ENCODE peak calls at places on chromosomes 13 and 19, in five cellular contexts. One of them, this sample, is unnamed. For H3K79me2, the result is how much of the 10 kb centered on the place peaks cover.

GRCh38 chr13:113357529-113357928 is 6.4 kb downstream of the GRTP1 start:
- DNase-seq in mesendoderm: no peak
- DNase-seq in PC-3: peak
- DNase-seq in MM.1S: no peak
- DNase-seq in neural progenitor cell: no peak
- DNase-seq in this sample: peak

GRCh38 chr19:2912306-2912705 is 11.6 kb downstream of the ZNF57 start:
- DNase-seq in mesendoderm: no peak
- DNase-seq in PC-3: no peak
- DNase-seq in MM.1S: no peak
- DNase-seq in neural progenitor cell: no peak
- DNase-seq in this sample: no peak

GRCh38 chr19:7280940-7281666 is 13.1 kb downstream of the INSR start:
- DNase-seq in mesendoderm: no peak
- DNase-seq in PC-3: no peak
- DNase-seq in MM.1S: no peak
- DNase-seq in neural progenitor cell: no peak
- DNase-seq in this sample: no peak

GRCh38 chr13:59111711-59112110 is 1052.0 kb downstream of the DIAPH3 start:
- DNase-seq in mesendoderm: no peak
- DNase-seq in PC-3: no peak
- DNase-seq in MM.1S: no peak
- DNase-seq in neural progenitor cell: no peak
- DNase-seq in this sample: peak

GRCh38 chr19:17156296-17156946 is 58.7 kb upstream of the USE1 start:
- DNase-seq in mesendoderm: no peak
- DNase-seq in PC-3: no peak
- DNase-seq in MM.1S: no peak
- DNase-seq in neural progenitor cell: no peak
- DNase-seq in this sample: no peak

GRCh38 chr19:45349430-45349941 is 8.9 kb downstream of the KLC3 start:
- DNase-seq in mesendoderm: no peak
- DNase-seq in PC-3: no peak
- DNase-seq in MM.1S: no peak
- DNase-seq in neural progenitor cell: no peak
- DNase-seq in this sample: no peak

GRCh38 chr13:110559429-110559943 is 2.0 kb downstream of the RAB20 start:
- DNase-seq in mesendoderm: no peak
- DNase-seq in PC-3: peak
- DNase-seq in MM.1S: no peak
- DNase-seq in neural progenitor cell: no peak
- DNase-seq in this sample: no peak

GRCh38 chr13:44417876-44418275 is 44.3 kb downstream of the SERP2 start:
- DNase-seq in mesendoderm: peak
- DNase-seq in PC-3: no peak
- DNase-seq in MM.1S: no peak
- DNase-seq in neural progenitor cell: no peak
- DNase-seq in this sample: no peak

GRCh38 chr13:35727881-35728280 is 251.4 kb upstream of the MAB21L1 start:
- DNase-seq in mesendoderm: no peak
- DNase-seq in PC-3: no peak
- DNase-seq in MM.1S: no peak
- DNase-seq in neural progenitor cell: no peak
- DNase-seq in this sample: no peak

GRCh38 chr13:89940383-89940782 is 1407.1 kb upstream of the MIR17HG start:
- DNase-seq in mesendoderm: no peak
- DNase-seq in PC-3: no peak
- DNase-seq in MM.1S: no peak
- DNase-seq in neural progenitor cell: no peak
- DNase-seq in this sample: no peak

GRCh38 chr19:7488736-7489353 is at the start of gene PEX11G:
- DNase-seq in mesendoderm: peak
- DNase-seq in PC-3: peak
- DNase-seq in MM.1S: peak
- DNase-seq in neural progenitor cell: peak
- DNase-seq in this sample: peak

GRCh38 chr19:17766543-17767131 is 15.4 kb downstream of the FCHO1 start:
- DNase-seq in mesendoderm: peak
- DNase-seq in PC-3: peak
- DNase-seq in MM.1S: no peak
- DNase-seq in neural progenitor cell: peak
- DNase-seq in this sample: peak

GRCh38 chr13:85068231-85068630 is 731.0 kb downstream of the SLITRK6 start:
- DNase-seq in mesendoderm: no peak
- DNase-seq in PC-3: no peak
- DNase-seq in MM.1S: no peak
- DNase-seq in neural progenitor cell: no peak
- DNase-seq in this sample: no peak

GRCh38 chr19:10299545-10300458 is 9.8 kb downstream of the ZGLP1 start:
- DNase-seq in mesendoderm: no peak
- DNase-seq in PC-3: no peak
- DNase-seq in MM.1S: no peak
- DNase-seq in neural progenitor cell: no peak
- DNase-seq in this sample: no peak

GRCh38 chr13:24274452-24274971 is 34.9 kb upstream of the C1QTNF9 start:
- DNase-seq in mesendoderm: no peak
- DNase-seq in PC-3: no peak
- DNase-seq in MM.1S: no peak
- DNase-seq in neural progenitor cell: no peak
- DNase-seq in this sample: no peak

GRCh38 chr13:34172048-34172447 is 354.1 kb downstream of the RFC3 start:
- DNase-seq in mesendoderm: no peak
- DNase-seq in PC-3: peak
- DNase-seq in MM.1S: no peak
- DNase-seq in neural progenitor cell: no peak
- DNase-seq in this sample: no peak

GRCh38 chr19:47351545-47351944 is 2.4 kb downstream of the DHX34 start:
- DNase-seq in mesendoderm: peak
- DNase-seq in PC-3: peak
- DNase-seq in MM.1S: no peak
- DNase-seq in neural progenitor cell: peak
- DNase-seq in this sample: peak

GRCh38 chr19:47357788-47358680 is 8.9 kb downstream of the DHX34 start:
- DNase-seq in mesendoderm: peak
- DNase-seq in PC-3: no peak
- DNase-seq in MM.1S: no peak
- DNase-seq in neural progenitor cell: peak
- DNase-seq in this sample: no peak

GRCh38 chr19:47352095-47352494 is 3.0 kb downstream of the DHX34 start:
- DNase-seq in mesendoderm: peak
- DNase-seq in PC-3: no peak
- DNase-seq in MM.1S: no peak
- DNase-seq in neural progenitor cell: no peak
- DNase-seq in this sample: no peak

GRCh38 chr19:47353307-47353712 is 4.2 kb downstream of the DHX34 start:
- DNase-seq in mesendoderm: no peak
- DNase-seq in PC-3: no peak
- DNase-seq in MM.1S: no peak
- DNase-seq in neural progenitor cell: no peak
- DNase-seq in this sample: no peak

DNA sequence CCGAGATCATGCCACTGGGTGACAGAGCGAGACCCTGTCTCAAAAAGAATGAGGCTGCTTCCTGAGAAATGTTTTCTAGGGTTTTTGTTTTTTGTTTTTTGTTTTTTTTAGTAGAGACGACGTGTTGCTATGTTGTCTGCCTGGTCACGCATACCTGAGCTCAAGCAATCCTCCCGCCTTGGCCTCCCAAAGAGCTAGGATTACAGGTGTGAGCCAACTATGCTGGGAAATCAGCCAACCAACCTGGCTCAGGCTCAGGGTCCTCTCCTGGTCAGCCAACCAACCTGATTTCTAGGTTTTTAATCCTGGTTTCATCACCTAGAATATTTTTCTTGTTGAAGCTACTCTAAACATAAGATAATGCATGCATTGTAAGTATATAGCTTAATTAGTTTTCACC is 7.8 kb downstream of the DHX34 start:
- DNase-seq in mesendoderm: no peak
- DNase-seq in PC-3: peak
- DNase-seq in MM.1S: no peak
- DNase-seq in neural progenitor cell: no peak
- DNase-seq in this sample: no peak
- H3K79me2 ChIP-seq in mesendoderm: under half
- H3K79me2 ChIP-seq in PC-3: under half
- H3K79me2 ChIP-seq in MM.1S: under half
- H3K79me2 ChIP-seq in neural progenitor cell: under half
- H3K79me2 ChIP-seq in this sample: under half

GRCh38 chr13:49681837-49682236 is 9.4 kb downstream of the EBPL start:
- DNase-seq in mesendoderm: no peak
- DNase-seq in PC-3: peak
- DNase-seq in MM.1S: no peak
- DNase-seq in neural progenitor cell: peak
- DNase-seq in this sample: peak

GRCh38 chr13:49670828-49671227 is 20.5 kb downstream of the EBPL start:
- DNase-seq in mesendoderm: no peak
- DNase-seq in PC-3: no peak
- DNase-seq in MM.1S: no peak
- DNase-seq in neural progenitor cell: no peak
- DNase-seq in this sample: no peak

GRCh38 chr13:49679244-49679643 is 12.0 kb downstream of the EBPL start:
- DNase-seq in mesendoderm: no peak
- DNase-seq in PC-3: no peak
- DNase-seq in MM.1S: no peak
- DNase-seq in neural progenitor cell: no peak
- DNase-seq in this sample: no peak

GRCh38 chr13:49678172-49678914 is 12.9 kb downstream of the EBPL start:
- DNase-seq in mesendoderm: no peak
- DNase-seq in PC-3: no peak
- DNase-seq in MM.1S: no peak
- DNase-seq in neural progenitor cell: no peak
- DNase-seq in this sample: no peak

GRCh38 chr13:49676581-49677298 is 14.5 kb downstream of the EBPL start:
- DNase-seq in mesendoderm: no peak
- DNase-seq in PC-3: no peak
- DNase-seq in MM.1S: no peak
- DNase-seq in neural progenitor cell: no peak
- DNase-seq in this sample: no peak
- H3K79me2 ChIP-seq in mesendoderm: under half
- H3K79me2 ChIP-seq in PC-3: half or more
- H3K79me2 ChIP-seq in MM.1S: under half
- H3K79me2 ChIP-seq in neural progenitor cell: under half
- H3K79me2 ChIP-seq in this sample: under half

GRCh38 chr19:13102416-13102665 is 317 bp downstream of the LYL1 start:
- DNase-seq in mesendoderm: no peak
- DNase-seq in PC-3: no peak
- DNase-seq in MM.1S: no peak
- DNase-seq in neural progenitor cell: no peak
- DNase-seq in this sample: no peak

GRCh38 chr19:13102666-13103584 is at the start of gene LYL1:
- DNase-seq in mesendoderm: peak
- DNase-seq in PC-3: no peak
- DNase-seq in MM.1S: peak
- DNase-seq in neural progenitor cell: peak
- DNase-seq in this sample: no peak

GRCh38 chr19:13103961-13104847 is 1.5 kb upstream of the LYL1 start:
- DNase-seq in mesendoderm: peak
- DNase-seq in PC-3: peak
- DNase-seq in MM.1S: peak
- DNase-seq in neural progenitor cell: peak
- DNase-seq in this sample: no peak

GRCh38 chr19:13103585-13103923 is 896 bp upstream of the LYL1 start:
- DNase-seq in mesendoderm: no peak
- DNase-seq in PC-3: no peak
- DNase-seq in MM.1S: no peak
- DNase-seq in neural progenitor cell: no peak
- DNase-seq in this sample: no peak

DNA sequence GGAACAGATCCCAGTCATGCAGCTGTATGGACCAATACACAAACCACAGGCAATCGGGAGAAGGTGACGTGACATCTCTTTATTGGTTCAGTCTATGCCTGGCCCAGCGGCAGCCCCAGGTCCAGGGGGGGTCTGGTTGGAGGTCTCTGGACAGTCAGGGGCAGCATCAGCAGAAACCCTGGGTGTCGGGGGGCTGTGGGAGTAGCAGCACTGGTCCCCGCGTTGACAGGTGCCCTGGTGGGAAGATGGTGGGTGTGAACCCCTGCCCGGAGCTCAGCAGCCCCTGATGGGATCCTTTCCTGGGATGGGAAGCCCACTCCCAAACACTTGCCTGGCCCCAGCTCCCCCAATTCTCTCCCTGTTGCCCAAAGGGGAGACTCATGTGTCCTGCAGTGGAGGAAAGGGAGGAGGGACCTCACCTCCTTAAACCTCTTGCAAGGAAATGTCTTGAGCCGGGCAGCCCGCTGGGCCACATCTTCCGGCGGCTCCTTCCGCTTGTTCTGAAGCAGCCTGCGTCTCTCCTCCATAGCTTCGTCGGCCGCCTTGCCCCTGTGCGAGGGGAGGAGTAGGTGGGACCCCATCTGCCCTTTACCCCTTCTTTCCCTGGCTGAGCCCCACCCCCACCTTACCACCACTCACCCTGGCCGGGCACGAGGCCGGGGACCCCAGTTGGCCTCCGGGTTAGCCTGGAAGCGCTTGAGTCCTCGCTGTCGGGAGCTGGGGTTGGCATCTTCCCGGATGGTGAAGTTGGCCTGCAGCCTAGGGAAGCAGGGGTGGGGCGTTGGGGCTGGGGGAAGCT is 2.4 kb upstream of the LYL1 start:
- DNase-seq in mesendoderm: no peak
- DNase-seq in PC-3: no peak
- DNase-seq in MM.1S: peak
- DNase-seq in neural progenitor cell: no peak
- DNase-seq in this sample: no peak
- H3K79me2 ChIP-seq in mesendoderm: under half
- H3K79me2 ChIP-seq in PC-3: under half
- H3K79me2 ChIP-seq in MM.1S: under half
- H3K79me2 ChIP-seq in neural progenitor cell: under half
- H3K79me2 ChIP-seq in this sample: under half

GRCh38 chr19:38411041-38411712 is 8.3 kb downstream of the FAM98C start:
- DNase-seq in mesendoderm: no peak
- DNase-seq in PC-3: no peak
- DNase-seq in MM.1S: no peak
- DNase-seq in neural progenitor cell: no peak
- DNase-seq in this sample: no peak

GRCh38 chr19:38409631-38410133 is 6.8 kb downstream of the FAM98C start:
- DNase-seq in mesendoderm: no peak
- DNase-seq in PC-3: no peak
- DNase-seq in MM.1S: no peak
- DNase-seq in neural progenitor cell: no peak
- DNase-seq in this sample: peak

GRCh38 chr19:38413416-38413815 is 10.5 kb downstream of the FAM98C start:
- DNase-seq in mesendoderm: no peak
- DNase-seq in PC-3: no peak
- DNase-seq in MM.1S: no peak
- DNase-seq in neural progenitor cell: no peak
- DNase-seq in this sample: no peak

GRCh38 chr19:38412491-38412890 is 9.6 kb downstream of the FAM98C start:
- DNase-seq in mesendoderm: no peak
- DNase-seq in PC-3: no peak
- DNase-seq in MM.1S: no peak
- DNase-seq in neural progenitor cell: no peak
- DNase-seq in this sample: no peak

DNA sequence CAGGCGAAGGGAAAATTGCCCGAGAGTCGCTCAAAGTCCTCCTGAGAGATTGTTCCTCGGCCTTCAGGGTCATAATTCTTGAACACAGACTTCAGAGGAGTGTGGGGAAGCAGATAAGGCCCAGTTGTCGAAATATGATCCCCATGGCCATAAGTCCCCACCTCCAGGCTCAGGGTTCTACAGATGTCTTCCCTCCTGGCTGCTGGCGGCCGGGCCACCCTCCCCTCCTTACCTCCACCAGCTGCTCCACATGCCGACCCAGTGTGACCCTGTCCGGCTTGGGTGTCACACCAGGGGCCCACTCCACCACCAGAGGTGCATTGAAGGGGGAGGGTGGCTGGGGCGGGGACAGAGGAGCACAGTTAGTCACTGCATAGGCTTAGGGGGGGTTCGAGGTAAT is 10.1 kb downstream of the FAM98C start:
- DNase-seq in mesendoderm: no peak
- DNase-seq in PC-3: no peak
- DNase-seq in MM.1S: no peak
- DNase-seq in neural progenitor cell: no peak
- DNase-seq in this sample: no peak
- H3K79me2 ChIP-seq in mesendoderm: under half
- H3K79me2 ChIP-seq in PC-3: under half
- H3K79me2 ChIP-seq in MM.1S: under half
- H3K79me2 ChIP-seq in neural progenitor cell: under half
- H3K79me2 ChIP-seq in this sample: under half